ENCODE peak calls at places on chromosome 16, in ten cellular contexts. W, U, L, N, H, I, S, O, F and P are unnamed samples.

GRCh38 chr16:24863582-24864437 is 18.0 kb downstream of the SLC5A11 start:
- DNase-seq in W (no peak), U (no peak), L (no peak), N (no peak), H (no peak), I (no peak), S (no peak), O (no peak), F (no peak), P (no peak)

GRCh38 chr16:3570420-3571062 is 6.7 kb downstream of the NLRC3 start:
- DNase-seq in W (no peak), U (no peak), L (no peak), N (no peak), H (no peak), I (no peak), S (no peak), O (no peak), F (no peak), P (no peak)

GRCh38 chr16:81624718-81625543 is 154.2 kb upstream of the PLCG2 start:
- DNase-seq in W (no peak), U (no peak), L (peak), N (no peak), H (no peak), I (no peak), S (no peak), O (no peak), F (no peak), P (no peak)

GRCh38 chr16:56451753-56452689 is 667 bp downstream of the OGFOD1 start:
- DNase-seq in W (peak), U (no peak), L (peak), N (peak), H (peak), I (peak), S (peak), O (peak), F (no peak), P (peak)

GRCh38 chr16:61900482-61900881 is 135.8 kb downstream of the CDH8 start:
- DNase-seq in W (no peak), U (peak), L (peak), N (no peak), H (peak), I (no peak), S (no peak), O (no peak), F (no peak), P (no peak)

GRCh38 chr16:29729116-29729521 is 16.7 kb downstream of the C16orf54 start:
- DNase-seq in W (peak), U (peak), L (peak), N (peak), H (peak), I (no peak), S (no peak), O (peak), F (no peak), P (no peak)

GRCh38 chr16:50641818-50642187 is 39.3 kb downstream of the SNX20 start:
- DNase-seq in W (no peak), U (no peak), L (no peak), N (no peak), H (no peak), I (no peak), S (no peak), O (no peak), F (no peak), P (no peak)

GRCh38 chr16:8493885-8494487 is 96.3 kb downstream of the TMEM114 start:
- DNase-seq in W (no peak), U (no peak), L (no peak), N (no peak), H (no peak), I (no peak), S (no peak), O (no peak), F (no peak), P (no peak)

GRCh38 chr16:64615647-64616280 is 506.1 kb downstream of the CDH11 start:
- DNase-seq in W (peak), U (peak), L (peak), N (no peak), H (peak), I (no peak), S (no peak), O (no peak), F (no peak), P (no peak)

GRCh38 chr16:14205666-14206065 is 134.5 kb downstream of the MRTFB start:
- DNase-seq in W (peak), U (no peak), L (no peak), N (no peak), H (no peak), I (peak), S (no peak), O (no peak), F (no peak), P (no peak)

GRCh38 chr16:50925758-50926357 is 184.0 kb downstream of the CYLD start:
- DNase-seq in W (no peak), U (no peak), L (peak), N (no peak), H (peak), I (no peak), S (no peak), O (no peak), F (peak), P (no peak)

GRCh38 chr16:17548825-17549224 is 78.1 kb upstream of the XYLT1 start:
- DNase-seq in W (no peak), U (no peak), L (no peak), N (no peak), H (no peak), I (no peak), S (no peak), O (no peak), F (no peak), P (no peak)

GRCh38 chr16:16025214-16025968 is 76.0 kb downstream of the ABCC1 start:
- DNase-seq in W (no peak), U (peak), L (peak), N (peak), H (peak), I (peak), S (peak), O (peak), F (no peak), P (peak)

GRCh38 chr16:89383095-89384003 is 107.0 kb downstream of the ANKRD11 start:
- DNase-seq in W (no peak), U (no peak), L (peak), N (peak), H (peak), I (no peak), S (no peak), O (no peak), F (no peak), P (peak)

GRCh38 chr16:49377196-49377755 is 3.7 kb downstream of the C16orf78 start:
- DNase-seq in W (no peak), U (no peak), L (no peak), N (no peak), H (no peak), I (no peak), S (no peak), O (no peak), F (peak), P (no peak)

GRCh38 chr16:89864421-89864820 is 9.0 kb upstream of the TCF25 start:
- DNase-seq in W (no peak), U (no peak), L (peak), N (no peak), H (peak), I (no peak), S (no peak), O (no peak), F (no peak), P (peak)

GRCh38 chr16:72952404-72953301 is 95.3 kb downstream of the ZFHX3 start:
- DNase-seq in W (no peak), U (peak), L (no peak), N (no peak), H (peak), I (no peak), S (peak), O (no peak), F (no peak), P (no peak)

GRCh38 chr16:89257281-89257731 is 39.8 kb downstream of the ZNF778 start:
- DNase-seq in W (no peak), U (no peak), L (no peak), N (no peak), H (peak), I (peak), S (no peak), O (no peak), F (no peak), P (peak)

GRCh38 chr16:84087461-84088151 is 29.1 kb downstream of the MBTPS1 start:
- DNase-seq in W (peak), U (no peak), L (no peak), N (no peak), H (no peak), I (no peak), S (no peak), O (peak), F (no peak), P (no peak)

DNA sequence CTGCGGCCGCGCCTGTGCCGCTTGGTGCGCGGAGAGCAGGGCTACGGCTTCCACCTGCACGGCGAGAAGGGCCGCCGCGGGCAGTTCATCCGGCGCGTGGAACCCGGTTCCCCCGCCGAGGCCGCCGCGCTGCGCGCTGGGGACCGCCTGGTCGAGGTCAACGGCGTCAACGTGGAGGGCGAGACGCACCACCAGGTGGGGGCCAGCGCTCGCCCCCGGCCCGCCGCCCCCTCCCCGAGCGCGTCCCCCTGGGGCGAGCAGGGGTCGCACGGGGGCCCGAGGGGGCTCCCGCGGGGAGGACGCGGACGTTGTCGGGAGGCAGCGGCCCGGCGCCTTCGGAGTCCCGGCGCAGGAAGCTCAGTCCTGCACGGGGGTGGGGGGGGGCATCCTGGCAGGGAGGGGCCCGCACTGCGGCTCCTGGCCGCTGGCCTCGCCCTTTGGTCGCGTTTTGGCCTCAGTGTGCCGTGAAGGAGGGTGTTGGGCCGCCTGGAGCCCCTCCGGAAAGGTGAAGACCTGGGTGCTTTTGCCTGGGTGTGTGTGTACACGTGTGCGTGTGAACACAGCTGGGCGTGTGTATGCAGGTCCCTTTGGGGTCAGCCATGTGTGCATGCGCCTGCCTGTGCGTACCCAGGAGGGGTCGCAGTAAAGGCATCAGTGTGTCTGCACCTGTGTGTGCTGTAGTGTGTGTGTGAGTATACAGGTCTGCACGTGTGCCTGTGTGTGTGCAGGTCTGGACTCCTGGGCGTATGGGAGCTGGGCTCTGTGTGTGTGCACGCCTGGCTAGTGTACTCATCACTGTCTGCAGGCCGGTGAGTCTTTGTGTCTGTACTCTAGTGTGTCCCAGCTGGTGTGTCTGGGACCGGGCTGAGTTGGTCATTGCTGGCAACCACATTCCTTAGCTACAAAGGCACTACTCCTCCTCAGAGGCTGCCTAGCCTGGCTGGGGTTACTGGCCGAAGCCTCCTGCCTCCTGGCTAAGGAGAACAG is 615 bp downstream of the NHERF2 start:
- DNase-seq in W (peak), U (no peak), L (peak), N (no peak), H (peak), I (no peak), S (no peak), O (peak), F (no peak), P (no peak)
- TF ChIP-seq CTCF in W (no peak), U (no peak), L (no peak), N (no peak), H (no peak), I (no peak), S (peak), O (peak), F (no peak), P (peak)

DNA sequence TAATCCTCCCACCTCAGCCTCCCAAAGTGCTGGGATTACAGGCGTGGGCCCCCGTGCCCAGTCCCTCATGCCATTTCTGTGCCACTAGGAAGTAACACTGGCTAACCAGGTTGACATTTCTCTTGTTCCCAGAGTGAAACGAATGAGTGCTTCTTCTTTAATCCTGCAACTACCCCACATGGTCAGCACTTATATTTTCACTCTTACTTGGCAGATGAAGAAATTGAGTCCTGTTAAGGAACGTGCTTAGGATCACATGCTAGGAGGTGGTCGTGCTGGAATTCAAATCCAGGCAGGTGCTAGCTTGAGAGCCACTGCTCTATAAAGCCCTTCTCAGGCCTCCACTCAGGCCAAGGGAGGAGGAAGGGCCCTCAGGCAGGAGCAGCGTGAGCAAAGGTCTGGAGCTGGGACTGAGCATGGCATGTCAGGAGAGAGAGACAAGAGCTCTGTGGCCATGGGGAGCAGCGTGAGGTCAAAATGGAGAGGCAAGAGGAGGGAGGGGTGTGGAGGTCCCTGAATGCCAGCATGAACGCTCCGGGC is 18.5 kb upstream of the RMI2 start:
- DNase-seq in W (no peak), U (no peak), L (no peak), N (no peak), H (no peak), I (no peak), S (no peak), O (no peak), F (no peak), P (no peak)
- TF ChIP-seq CTCF in W (no peak), U (no peak), L (no peak), N (no peak), H (no peak), I (no peak), S (no peak), O (no peak), F (no peak), P (no peak)

DNA sequence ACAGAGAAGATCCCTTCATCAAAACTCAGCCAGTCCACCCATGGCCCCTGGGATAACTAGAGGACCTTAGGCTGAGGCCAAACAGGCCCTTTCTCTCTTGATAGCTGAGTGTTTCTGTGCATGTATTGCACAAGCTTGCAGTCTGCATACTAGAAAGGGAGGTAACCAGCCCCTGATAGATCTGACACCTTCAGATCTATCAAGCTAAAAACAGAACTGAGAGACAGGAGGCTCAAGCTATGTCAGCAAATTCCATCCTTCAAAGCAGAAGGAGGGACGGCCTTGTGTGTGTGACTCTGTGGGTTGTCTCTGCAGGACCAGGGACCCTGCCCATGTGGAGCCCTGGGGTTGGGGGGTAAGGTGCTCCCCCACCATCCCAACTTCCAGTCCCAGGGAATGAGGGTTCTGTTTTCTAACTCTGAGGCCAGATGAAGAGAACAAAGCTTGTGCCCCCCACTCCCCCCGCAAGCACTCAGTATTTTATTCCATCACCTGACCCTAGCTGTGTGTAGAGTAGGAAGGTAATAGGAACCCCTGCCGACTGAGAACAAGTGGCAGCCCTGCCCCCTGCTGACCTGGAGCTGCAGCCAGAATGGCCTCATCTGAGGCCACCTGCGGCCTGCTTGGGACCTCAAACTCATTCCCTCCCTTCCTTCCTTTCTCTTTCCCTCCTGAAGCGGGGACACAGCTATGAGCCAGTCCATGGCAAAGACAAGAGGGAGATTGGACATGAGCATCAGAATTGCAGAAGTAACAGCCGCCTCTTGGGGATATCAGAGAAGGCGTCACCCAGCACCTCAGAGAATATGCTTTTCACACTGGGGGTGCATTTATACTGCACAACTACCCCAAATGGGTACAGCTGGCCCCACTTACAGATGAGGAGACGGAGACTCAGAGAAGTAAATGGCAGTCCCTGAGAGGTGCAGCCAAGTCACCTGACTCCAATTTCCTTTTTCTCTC is 63.7 kb downstream of the SMPD3 start:
- DNase-seq in W (peak), U (no peak), L (no peak), N (no peak), H (no peak), I (no peak), S (no peak), O (no peak), F (no peak), P (no peak)
- TF ChIP-seq CTCF in W (peak), U (no peak), L (no peak), N (no peak), H (no peak), I (no peak), S (no peak), O (peak), F (no peak), P (no peak)

DNA sequence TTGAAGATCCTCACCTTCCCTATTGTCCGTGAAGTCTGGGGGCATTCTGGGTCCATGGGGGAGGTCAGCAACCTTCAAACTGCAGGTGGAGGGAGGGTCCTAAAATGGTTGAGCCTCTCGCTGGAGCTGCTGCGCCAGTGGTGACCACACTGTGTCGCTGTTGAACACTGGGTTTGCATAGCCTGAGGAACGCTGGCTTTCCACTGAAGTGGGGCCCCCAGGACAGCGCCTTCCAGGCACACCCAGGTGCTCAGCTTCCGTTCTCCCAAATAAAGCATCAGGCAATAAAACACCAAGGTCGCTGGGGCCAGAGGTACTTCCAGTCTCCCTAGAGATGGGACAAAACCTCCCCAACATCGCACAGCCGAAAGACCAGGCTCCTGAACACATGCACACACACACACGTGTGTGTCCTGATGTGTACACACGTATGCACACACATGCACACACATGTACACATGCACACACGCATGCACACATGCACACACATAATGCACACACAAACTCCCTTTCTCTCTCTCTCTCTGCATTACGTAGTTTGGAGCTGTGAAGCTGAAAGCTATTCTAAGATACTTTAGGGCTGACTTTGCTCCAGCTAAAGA is 120.6 kb downstream of the IRF8 start:
- DNase-seq in W (no peak), U (no peak), L (no peak), N (peak), H (no peak), I (no peak), S (no peak), O (peak), F (peak), P (peak)
- TF ChIP-seq CTCF in W (peak), U (peak), L (no peak), N (peak), H (peak), I (no peak), S (peak), O (peak), F (no peak), P (peak)